ENCODE peak calls at places on chromosomes 5 and 9, in seven cellular contexts. T is H1, B is HepG2, G is HCT116, J is K562, S is SK-N-SH, P is GM12878. V is an unnamed sample.

GRCh38 chr9:136551401-136552116 is 5.7 kb upstream of the NOTCH1 start:
- DNase-seq in B (no peak), S (no peak), G (no peak), T (no peak), J (peak; percentile 76), P (no peak), V (peak; percentile 82)

GRCh38 chr5:96175090-96175489 is 213.4 kb upstream of the ELL2 start:
- DNase-seq in T (no peak), B (no peak), S (peak; percentile 24), G (peak; percentile 33), P (peak; percentile 17), J (no peak), V (peak; percentile 46)

GRCh38 chr5:21931076-21931475 is 922.1 kb downstream of the CDH12 start:
- DNase-seq in J (no peak), B (no peak), G (no peak), P (no peak), T (no peak), S (no peak), V (no peak)

GRCh38 chr5:13214182-13214581 is 730.3 kb downstream of the DNAH5 start:
- DNase-seq in P (no peak), J (no peak), G (no peak), S (no peak), T (no peak), B (no peak), V (no peak)

GRCh38 chr5:98938459-98938858 is 9.7 kb upstream of the CHD1 start:
- DNase-seq in P (no peak), T (no peak), J (no peak), G (no peak), S (no peak), B (peak; percentile 67), V (peak; percentile 9)

GRCh38 chr9:33151007-33151557 is 16.1 kb downstream of the B4GALT1 start:
- DNase-seq in B (peak; percentile 63), G (no peak), P (no peak), J (no peak), T (no peak), S (no peak), V (no peak)

GRCh38 chr9:138072161-138072842 is 194.7 kb downstream of the CACNA1B start:
- DNase-seq in P (no peak), S (peak; percentile 38), J (no peak), T (no peak), G (no peak), B (no peak), V (no peak)

GRCh38 chr5:115192098-115192497 is 22.4 kb upstream of the TRIM36 start:
- DNase-seq in S (no peak), B (no peak), J (no peak), G (no peak), T (no peak), P (no peak), V (no peak)

GRCh38 chr5:141960449-141961323 is 2.7 kb upstream of the PCDH12 start:
- DNase-seq in G (peak; percentile 72), S (peak; percentile 87), T (peak; percentile 50), B (peak; percentile 79), P (peak; percentile 64), J (peak; percentile 84), V (peak; percentile 86)

GRCh38 chr9:133581553-133582343 is 27.4 kb downstream of the FAM163B start:
- DNase-seq in G (no peak), T (no peak), J (no peak), S (peak; percentile 89), B (no peak), P (no peak), V (no peak)

GRCh38 chr5:52517667-52518066 is 270.0 kb upstream of the ITGA1 start:
- DNase-seq in J (no peak), S (no peak), G (no peak), T (no peak), B (no peak), P (no peak), V (no peak)

GRCh38 chr9:122129969-122130368 is 29.6 kb downstream of the NDUFA8 start:
- DNase-seq in P (no peak), S (no peak), G (no peak), B (no peak), J (no peak), T (no peak), V (no peak)

GRCh38 chr5:87393331-87393730 is 19.4 kb downstream of the CCNH start:
- DNase-seq in J (no peak), T (no peak), G (no peak), B (no peak), S (no peak), P (no peak), V (no peak)

GRCh38 chr9:91900057-91900816 is 49.8 kb downstream of the ROR2 start:
- DNase-seq in T (no peak), S (peak; percentile 86), J (peak; percentile 78), P (no peak), G (no peak), B (no peak), V (no peak)

GRCh38 chr5:168298949-168299348 is 7.5 kb downstream of the WWC1 start:
- DNase-seq in S (no peak), T (no peak), J (no peak), G (no peak), P (no peak), B (no peak), V (no peak)

GRCh38 chr5:10977011-10977410 is 216.0 kb upstream of the DAP start:
- DNase-seq in B (no peak), J (no peak), P (no peak), T (no peak), G (no peak), S (no peak), V (no peak)

GRCh38 chr5:82909816-82910215 is 167.4 kb downstream of the TMEM167A start:
- DNase-seq in B (no peak), S (peak; percentile 34), T (no peak), P (no peak), G (no peak), J (no peak), V (no peak)

GRCh38 chr5:71955718-71956117 is 151.6 kb upstream of the MAP1B start:
- DNase-seq in P (no peak), S (no peak), B (no peak), T (no peak), G (no peak), J (peak; percentile 21), V (no peak)

GRCh38 chr5:142548739-142549275 is 137.1 kb downstream of the FGF1 start:
- DNase-seq in J (peak; percentile 78), G (peak; percentile 93), P (peak; percentile 12), S (peak; percentile 87), B (peak; percentile 88), T (peak; percentile 78), V (peak; percentile 78)

GRCh38 chr9:127059648-127060365 is 62.6 kb downstream of the ANGPTL2 start:
- DNase-seq in G (no peak), T (no peak), J (no peak), S (no peak), P (peak; percentile 49), B (no peak), V (no peak)

GRCh38 chr9:133162802-133163558 is 734 bp downstream of the GBGT1 start:
- DNase-seq in T (no peak), B (no peak), J (no peak), G (no peak), P (no peak), S (no peak), V (no peak)

GRCh38 chr5:83721878-83722779 is 1.5 kb upstream of the HAPLN1 start:
- DNase-seq in P (no peak), J (no peak), S (peak; percentile 85), B (peak; percentile 20), G (peak; percentile 66), T (peak; percentile 53), V (peak; percentile 81)

GRCh38 chr9:125468646-125469045 is 207.0 kb downstream of the GAPVD1 start:
- DNase-seq in B (no peak), G (no peak), P (no peak), S (no peak), T (no peak), J (no peak), V (no peak)

GRCh38 chr5:81552844-81553569 is 159.1 kb upstream of the ACOT12 start:
- DNase-seq in T (no peak), B (no peak), G (peak; percentile 40), P (no peak), J (no peak), S (no peak), V (no peak)

DNA sequence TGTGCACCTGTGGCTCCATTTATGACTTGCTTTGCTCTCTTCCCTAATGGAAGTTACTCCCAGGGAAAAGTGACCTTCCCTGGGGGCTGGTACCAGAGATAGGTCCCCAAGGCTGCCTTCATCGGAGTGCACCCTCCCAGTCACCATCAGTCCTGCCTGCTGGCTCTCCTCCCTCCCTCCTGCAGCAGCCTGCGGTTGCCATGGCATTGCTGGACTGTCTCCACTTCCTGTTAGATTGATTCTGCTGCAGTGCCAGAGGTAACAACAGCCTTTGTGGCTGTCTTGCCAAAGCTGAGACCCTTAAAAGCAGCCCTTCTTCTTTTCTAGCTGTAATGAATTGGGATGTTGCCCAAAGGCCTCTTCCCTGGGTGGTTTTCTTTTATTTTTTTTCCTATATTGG is 78.1 kb upstream of the PRLR start:
- DNase-seq in P (no peak), J (no peak), T (no peak), G (no peak), S (peak; percentile 59), B (no peak), V (peak; percentile 72)
- TF ChIP-seq JUND in P (no peak), J (no peak), T (no peak), G (no peak), S (no peak), B (no peak), V (no peak)

DNA sequence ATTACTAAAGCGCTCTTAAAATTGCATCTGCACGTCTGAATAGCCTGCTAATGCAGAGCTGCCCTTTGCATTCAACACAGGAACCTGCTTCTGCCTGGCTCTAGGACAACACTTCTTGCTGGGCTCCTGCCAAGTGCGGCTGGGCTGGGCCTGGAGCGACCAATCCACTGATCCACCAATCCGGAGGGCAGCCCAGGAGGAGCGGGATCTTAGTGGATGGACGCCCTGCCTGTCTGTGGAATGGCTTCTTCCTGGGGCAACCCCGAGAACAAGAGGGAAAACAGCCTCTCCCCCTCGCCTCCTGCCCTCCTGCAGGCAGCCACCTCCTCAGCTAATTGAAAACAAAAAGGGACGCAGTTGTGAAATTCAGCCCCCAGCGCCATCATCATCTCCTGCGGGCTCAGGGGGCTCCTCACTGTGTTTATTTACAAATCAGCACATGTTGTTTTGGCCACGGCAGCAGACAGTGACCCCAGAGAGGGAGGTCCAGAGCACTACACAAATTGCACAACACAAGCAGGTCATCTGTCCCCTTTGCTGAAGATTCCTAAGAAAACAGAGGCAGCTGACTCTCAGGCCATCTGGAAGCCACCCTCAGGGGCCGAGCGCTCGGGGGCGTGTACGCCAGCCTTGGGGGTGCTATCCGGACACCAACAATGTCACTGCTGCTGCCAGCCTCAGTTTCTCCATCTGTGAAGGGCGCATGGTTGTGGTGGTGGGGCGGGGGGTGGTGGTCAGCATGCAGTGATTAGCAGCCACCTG is 57.3 kb downstream of the GADD45G start:
- DNase-seq in J (peak; percentile 65), P (no peak), G (peak; percentile 35), S (peak; percentile 96), T (peak; percentile 71), B (peak; percentile 75), V (peak; percentile 94)
- TF ChIP-seq JUND in J (no peak), P (no peak), G (no peak), S (no peak), T (no peak), B (no peak), V (no peak)

GRCh38 chr9:3909966-3910650 is 384.3 kb upstream of the RFX3 start:
- DNase-seq in T (no peak), P (no peak), B (no peak), S (no peak), G (no peak), J (no peak), V (no peak)
- TF ChIP-seq JUND in T (no peak), P (no peak), B (no peak), S (no peak), G (no peak), J (no peak), V (no peak)

GRCh38 chr5:33507426-33507825 is 66.7 kb downstream of the TARS1 start:
- DNase-seq in B (no peak), S (no peak), G (no peak), T (no peak), J (no peak), P (no peak), V (no peak)
- TF ChIP-seq JUND in B (no peak), S (no peak), G (no peak), T (no peak), J (no peak), P (no peak), V (no peak)